ENCODE peak calls at places on chromosomes 12 and 14, in four cellular contexts. Z is HCT116, G is HepG2, Y is H1. D is an unnamed sample.

GRCh38 chr12:57046947-57047890 is 2.7 kb downstream of the MYO1A start:
- DNase-seq in G (no peak), Z (no peak), Y (no peak), D (no peak)

GRCh38 chr12:49667319-49668090 is 39.7 kb downstream of the FMNL3 start:
- DNase-seq in G (no peak), Z (no peak), Y (no peak), D (no peak)

GRCh38 chr12:29569392-29569791 is 71.9 kb upstream of the OVCH1 start:
- DNase-seq in Y (no peak), Z (no peak), G (no peak), D (no peak)

GRCh38 chr14:32898876-32899275 is 39.8 kb upstream of the NPAS3 start:
- DNase-seq in Y (no peak), G (no peak), Z (no peak), D (no peak)

GRCh38 chr12:26277511-26278246 is 82.3 kb downstream of the SSPN start:
- DNase-seq in G (no peak), Z (no peak), Y (no peak), D (no peak)

GRCh38 chr12:47717443-47718193 is 7.7 kb downstream of the ENDOU start:
- DNase-seq in Z (no peak), G (peak), Y (peak), D (no peak)

GRCh38 chr14:38405851-38406630 is 150.1 kb upstream of the CLEC14A start:
- DNase-seq in G (no peak), Y (no peak), Z (no peak), D (peak)

GRCh38 chr14:92956961-92957360 is 34.0 kb downstream of the CHGA start:
- DNase-seq in G (no peak), Z (no peak), Y (no peak), D (no peak)

GRCh38 chr12:50542448-50542847 is 37.7 kb downstream of the DIP2B start:
- DNase-seq in Z (peak), G (no peak), Y (no peak), D (no peak)

GRCh38 chr12:50828121-50828520 is 14.6 kb upstream of the TMPRSS12 start:
- DNase-seq in G (no peak), Y (no peak), Z (no peak), D (no peak)

GRCh38 chr12:92608418-92609091 is 94.2 kb upstream of the PLEKHG7 start:
- DNase-seq in G (peak), Y (no peak), Z (peak), D (no peak)

GRCh38 chr12:53097564-53098353 is at the start of gene IGFBP6:
- DNase-seq in G (no peak), Y (peak), Z (no peak), D (no peak)

GRCh38 chr12:93173178-93173957 is 204.4 kb upstream of the NUDT4 start:
- DNase-seq in Z (no peak), Y (no peak), G (no peak), D (no peak)

GRCh38 chr12:20383612-20384011 is 15.3 kb downstream of the PDE3A start:
- DNase-seq in G (no peak), Y (no peak), Z (no peak), D (no peak)

GRCh38 chr12:118850244-118850825 is 131.0 kb upstream of the SRRM4 start:
- DNase-seq in Y (peak), G (peak), Z (peak), D (peak)

GRCh38 chr12:65123435-65124063 is 2.4 kb upstream of the WIF1 start:
- DNase-seq in Z (no peak), G (peak), Y (no peak), D (peak)

GRCh38 chr14:51093371-51094281 is 1.3 kb downstream of the TRIM9 start:
- DNase-seq in G (no peak), Z (no peak), Y (peak), D (no peak)

GRCh38 chr12:109595321-109595902 is 21.8 kb downstream of the MVK start:
- DNase-seq in Z (no peak), G (no peak), Y (no peak), D (no peak)

GRCh38 chr14:22438742-22439141 is 150.3 kb downstream of the DAD1 start:
- DNase-seq in Z (no peak), G (no peak), Y (no peak), D (no peak)

GRCh38 chr14:82855912-82856381 is 1322.3 kb upstream of the SEL1L start:
- DNase-seq in G (no peak), Z (no peak), Y (no peak), D (no peak)

GRCh38 chr12:104590002-104590401 is 133.3 kb downstream of the CHST11 start:
- DNase-seq in Z (no peak), G (no peak), Y (no peak), D (no peak)

GRCh38 chr14:43754838-43755237 is 752.2 kb downstream of the FSCB start:
- DNase-seq in Z (no peak), G (no peak), Y (peak), D (no peak)

GRCh38 chr14:33435911-33436310 is 497.2 kb downstream of the NPAS3 start:
- DNase-seq in Z (no peak), G (no peak), Y (no peak), D (no peak)

GRCh38 chr14:34554540-34555250 is 15.2 kb upstream of the EAPP start:
- DNase-seq in G (no peak), Z (no peak), Y (no peak), D (no peak)

GRCh38 chr14:56351861-56352260 is 227.7 kb upstream of the TMEM260 start:
- DNase-seq in Y (no peak), Z (no peak), G (no peak), D (no peak)

GRCh38 chr14:56195727-56196126 is 77.5 kb downstream of the PELI2 start:
- DNase-seq in Y (no peak), G (no peak), Z (no peak), D (no peak)

DNA sequence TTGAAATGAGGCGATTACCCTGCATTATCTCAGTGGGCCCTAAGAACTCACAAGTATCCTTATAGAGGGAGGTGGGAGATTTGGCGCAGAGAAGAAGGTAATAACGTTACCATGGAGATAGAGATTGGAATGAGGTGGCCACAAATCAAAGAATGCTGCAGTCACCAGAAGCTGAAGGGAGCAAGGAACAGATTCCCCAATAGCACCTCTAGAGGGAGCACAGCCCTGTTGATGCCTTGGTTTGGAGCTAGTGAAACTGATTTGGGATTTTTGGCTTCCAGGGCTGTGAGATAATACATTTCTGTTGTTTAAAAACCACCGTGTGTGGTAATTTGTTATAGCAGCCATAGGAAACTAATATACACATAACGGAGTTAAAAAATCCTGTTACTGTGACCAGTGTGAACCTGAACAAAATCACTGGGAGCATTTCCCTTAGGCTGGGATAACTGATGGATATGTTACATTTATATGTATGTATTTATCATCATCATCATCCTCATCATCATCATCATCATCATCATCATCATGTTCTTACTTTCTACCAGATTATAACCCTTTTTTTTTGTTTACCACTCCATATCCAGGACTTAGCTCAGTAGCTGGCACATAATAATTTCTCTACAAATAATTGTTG is 100.3 kb downstream of the LIN7A start:
- DNase-seq in Y (no peak), Z (peak), G (peak), D (no peak)
- TF ChIP-seq POLR2AphosphoS5 in Y (no peak), Z (no peak), G (no peak), D (no peak)

GRCh38 chr14:59913187-59913586 is 6.8 kb upstream of the LRRC9 start:
- DNase-seq in Z (no peak), Y (no peak), G (no peak), D (no peak)

GRCh38 chr14:59920378-59920683 is 387 bp downstream of the LRRC9 start:
- DNase-seq in Y (no peak), G (no peak), Z (no peak), D (no peak)

GRCh38 chr14:59919582-59920377 is at the start of gene LRRC9:
- DNase-seq in Z (no peak), G (peak), Y (peak), D (no peak)

GRCh38 chr14:59918824-59919581 is 941 bp upstream of the LRRC9 start:
- DNase-seq in Y (no peak), G (peak), Z (peak), D (peak)
- H3K4me3 ChIP-seq in Y (peak), G (peak), Z (no peak), D (peak)

GRCh38 chr14:103294091-103294490 is 39.9 kb upstream of the EIF5 start:
- DNase-seq in G (no peak), Z (no peak), Y (no peak), D (no peak)
- H3K9ac ChIP-seq in G (no peak), Z (no peak), Y (no peak), D (no peak)

GRCh38 chr14:102665665-102666064 is 73.2 kb downstream of the RCOR1 start:
- DNase-seq in Z (no peak), G (no peak), Y (no peak), D (no peak)

GRCh38 chr14:102671410-102671809 is 79.0 kb downstream of the RCOR1 start:
- DNase-seq in Y (no peak), Z (no peak), G (no peak), D (no peak)

GRCh38 chr14:102672410-102672960 is 80.0 kb downstream of the RCOR1 start:
- DNase-seq in G (no peak), Z (no peak), Y (no peak), D (no peak)

GRCh38 chr14:102666635-102667034 is 74.2 kb downstream of the RCOR1 start:
- DNase-seq in G (no peak), Y (no peak), Z (no peak), D (no peak)

DNA sequence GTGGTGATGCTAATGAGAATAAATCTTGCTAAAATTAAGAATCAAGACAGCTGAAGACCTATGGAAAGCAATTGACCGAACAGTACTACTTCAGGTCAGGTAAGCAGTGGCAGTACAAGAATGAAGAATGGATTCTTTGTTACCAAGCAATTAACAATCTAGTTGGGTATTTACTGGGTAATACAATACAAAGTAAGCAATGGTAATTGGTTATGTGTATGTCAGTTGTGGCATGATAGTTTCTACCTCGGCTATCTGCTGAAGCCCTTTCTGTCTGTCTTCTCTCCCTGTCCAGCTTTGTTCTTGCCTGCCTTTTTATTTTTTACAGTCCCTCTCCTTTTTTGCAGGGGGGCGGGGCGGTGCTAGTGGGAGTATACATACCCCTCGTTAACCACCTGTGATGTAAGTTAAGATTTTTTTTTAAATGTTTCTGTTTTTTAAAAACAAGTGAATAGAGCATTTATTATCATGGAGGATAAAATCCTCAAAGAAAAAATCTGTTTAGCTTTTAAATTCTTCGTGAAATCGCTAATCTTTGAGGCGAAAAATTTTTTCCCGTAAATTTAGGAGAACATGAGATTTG is 75.9 kb downstream of the RCOR1 start:
- DNase-seq in G (no peak), Y (no peak), Z (no peak), D (no peak)
- TF ChIP-seq POLR2AphosphoS5 in G (no peak), Y (no peak), Z (no peak), D (no peak)

GRCh38 chr14:75050852-75051555 is at the start of gene MLH3:
- DNase-seq in G (peak), Y (peak), Z (peak), D (no peak)
- H3K4me3 ChIP-seq in G (peak), Y (peak), Z (peak), D (no peak)

GRCh38 chr12:32897688-32898573 is 1.4 kb upstream of the PKP2 start:
- DNase-seq in Y (no peak), G (no peak), Z (no peak), D (no peak)
- H3K9ac ChIP-seq in Y (no peak), G (peak), Z (peak), D (peak)

GRCh38 chr12:86719381-86719780 is 463.2 kb upstream of the MGAT4C start:
- DNase-seq in G (no peak), Y (no peak), Z (no peak), D (no peak)
- TF ChIP-seq POLR2AphosphoS5 in G (no peak), Y (no peak), Z (no peak), D (no peak)

GRCh38 chr12:11834104-11834812 is 184.8 kb downstream of the ETV6 start:
- DNase-seq in G (no peak), Z (no peak), Y (no peak), D (no peak)
- H3K4me3 ChIP-seq in G (no peak), Z (no peak), Y (no peak), D (no peak)